ENCODE peak calls at places on chromosomes 11 and 22, in six cellular contexts. H, Q, U, F, T and C are unnamed samples.
A peak's percentile ranks its signal among the peaks of the same experiment; 100 is the strongest.

GRCh38 chr11:24588075-24588474 is 91.2 kb downstream of the LUZP2 start:
- DNase-seq in U (no peak), H (no peak), T (peak; percentile 79), F (no peak), Q (peak; percentile 63), C (no peak)

GRCh38 chr11:35260342-35260985 is 121.5 kb downstream of the CD44 start:
- DNase-seq in F (no peak), Q (peak; percentile 94), T (peak; percentile 96), U (no peak), H (no peak), C (no peak)

GRCh38 chr22:36252754-36253522 is at the start of gene APOL1:
- DNase-seq in Q (peak; percentile 72), U (no peak), H (peak; percentile 12), F (no peak), T (peak; percentile 43), C (no peak)

GRCh38 chr22:48096846-48097665 is 1334.6 kb downstream of the TBC1D22A start:
- DNase-seq in H (peak; percentile 23), U (no peak), Q (no peak), F (no peak), T (no peak), C (no peak)

GRCh38 chr11:18310800-18311340 is 11.1 kb downstream of the HPS5 start:
- DNase-seq in T (no peak), U (no peak), Q (no peak), F (no peak), H (no peak), C (no peak)

GRCh38 chr11:20367313-20367948 is 3.9 kb downstream of the HTATIP2 start:
- DNase-seq in T (peak; percentile 94), H (no peak), Q (peak; percentile 91), F (peak; percentile 46), U (no peak), C (no peak)

GRCh38 chr11:44380009-44380313 is 70.0 kb upstream of the ALX4 start:
- DNase-seq in T (no peak), F (no peak), Q (no peak), U (no peak), H (no peak), C (no peak)

GRCh38 chr11:20544536-20545237 is 54.7 kb upstream of the SLC6A5 start:
- DNase-seq in F (peak; percentile 78), T (no peak), Q (no peak), U (no peak), H (peak; percentile 40), C (no peak)

GRCh38 chr11:67247946-67248550 is 18.2 kb upstream of the GRK2 start:
- DNase-seq in U (no peak), Q (no peak), T (no peak), H (no peak), F (no peak), C (no peak)

GRCh38 chr11:11958403-11958802 is 50.0 kb downstream of the DKK3 start:
- DNase-seq in T (no peak), Q (no peak), H (no peak), F (no peak), U (no peak), C (no peak)

GRCh38 chr22:37555029-37555428 is 5.3 kb upstream of the CDC42EP1 start:
- DNase-seq in H (no peak), Q (no peak), T (no peak), F (no peak), U (no peak), C (no peak)

GRCh38 chr22:37559521-37559900 is 769 bp upstream of the CDC42EP1 start:
- DNase-seq in T (no peak), H (peak; percentile 36), F (peak; percentile 54), U (no peak), Q (no peak), C (no peak)

GRCh38 chr22:37558815-37559214 is 1.5 kb upstream of the CDC42EP1 start:
- DNase-seq in H (peak; percentile 27), U (no peak), Q (no peak), F (no peak), T (no peak), C (no peak)

GRCh38 chr22:37556750-37557149 is 3.5 kb upstream of the CDC42EP1 start:
- DNase-seq in U (peak; percentile 61), H (peak; percentile 60), Q (no peak), T (no peak), F (peak; percentile 83), C (no peak)

DNA sequence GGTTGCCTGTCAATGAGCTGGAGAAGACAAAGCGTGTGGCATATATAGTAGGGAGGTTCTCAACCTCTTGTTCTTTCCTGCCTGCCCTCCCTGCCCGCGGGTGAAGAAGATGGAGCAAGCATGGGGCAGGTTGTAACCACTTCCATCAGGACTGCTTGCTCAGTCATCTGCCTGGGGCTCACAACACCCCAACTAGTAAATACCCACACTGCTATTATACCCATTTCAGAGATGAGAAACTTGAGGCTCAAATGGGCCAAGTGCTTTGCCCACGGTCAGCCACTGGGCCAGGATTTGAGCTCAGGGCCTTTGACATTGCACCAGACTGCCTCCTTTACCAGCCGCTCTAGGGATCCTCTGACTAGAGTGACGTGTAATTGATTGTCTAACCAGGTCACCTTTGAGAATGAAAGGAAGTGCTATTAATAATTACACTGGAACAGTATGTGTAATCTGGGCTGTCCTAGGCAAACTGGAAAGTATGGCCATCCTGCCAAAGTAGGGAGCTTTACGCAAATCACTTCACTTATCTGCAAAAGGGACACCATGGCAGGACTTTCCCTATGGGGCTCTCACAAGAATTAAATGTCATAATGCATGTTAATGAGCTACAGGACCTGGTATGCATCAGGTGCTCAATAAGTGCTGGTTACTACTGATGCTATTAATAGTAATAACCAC is 2.8 kb upstream of the CDC42EP1 start:
- DNase-seq in T (no peak), U (no peak), F (no peak), H (peak; percentile 10), Q (no peak), C (no peak)
- H2AK5ac ChIP-seq in T (peak overlapping the region; percentile 6), U (no peak overlapping the region), F (peak overlapping the region; percentile 12), H (no peak overlapping the region), Q (peak overlapping the region; percentile 84), C (peak overlapping the region; percentile 23)

GRCh38 chr22:49737101-49737551 is 90.5 kb downstream of the BRD1 start:
- DNase-seq in T (no peak), Q (no peak), U (no peak), H (no peak), F (no peak), C (no peak)

GRCh38 chr22:49738566-49738965 is 89.1 kb downstream of the BRD1 start:
- DNase-seq in T (no peak), H (no peak), F (no peak), U (no peak), Q (no peak), C (no peak)

GRCh38 chr22:49738006-49738405 is 89.7 kb downstream of the BRD1 start:
- DNase-seq in U (no peak), Q (no peak), F (no peak), T (no peak), H (no peak), C (no peak)

GRCh38 chr22:49740242-49740641 is 87.4 kb downstream of the BRD1 start:
- DNase-seq in T (no peak), H (no peak), U (no peak), Q (no peak), F (no peak), C (no peak)

GRCh38 chr22:49739138-49739537 is 88.5 kb downstream of the BRD1 start:
- DNase-seq in T (no peak), Q (no peak), H (no peak), U (no peak), F (no peak), C (no peak)
- H2BK15ac ChIP-seq in T (no peak overlapping the region), Q (no peak overlapping the region), H (no peak overlapping the region), U (no peak overlapping the region), F (no peak overlapping the region), C (no peak overlapping the region)

GRCh38 chr11:131854391-131854790 is 484.0 kb downstream of the NTM start:
- DNase-seq in F (no peak), U (no peak), H (no peak), Q (no peak), T (no peak), C (no peak)

GRCh38 chr11:131858495-131858894 is 488.1 kb downstream of the NTM start:
- DNase-seq in H (no peak), Q (no peak), U (no peak), F (no peak), T (no peak), C (no peak)

GRCh38 chr11:131852757-131853156 is 482.3 kb downstream of the NTM start:
- DNase-seq in Q (no peak), T (no peak), F (no peak), U (no peak), H (no peak), C (no peak)

GRCh38 chr11:131851951-131852350 is 481.5 kb downstream of the NTM start:
- DNase-seq in Q (no peak), U (no peak), T (no peak), F (no peak), H (no peak), C (no peak)

GRCh38 chr11:131855320-131855719 is 484.9 kb downstream of the NTM start:
- DNase-seq in H (no peak), F (no peak), Q (no peak), T (no peak), U (no peak), C (no peak)
- H3K4ac ChIP-seq in H (no peak overlapping the region), F (no peak overlapping the region), Q (no peak overlapping the region), T (no peak overlapping the region), U (no peak overlapping the region), C (no peak overlapping the region)

DNA sequence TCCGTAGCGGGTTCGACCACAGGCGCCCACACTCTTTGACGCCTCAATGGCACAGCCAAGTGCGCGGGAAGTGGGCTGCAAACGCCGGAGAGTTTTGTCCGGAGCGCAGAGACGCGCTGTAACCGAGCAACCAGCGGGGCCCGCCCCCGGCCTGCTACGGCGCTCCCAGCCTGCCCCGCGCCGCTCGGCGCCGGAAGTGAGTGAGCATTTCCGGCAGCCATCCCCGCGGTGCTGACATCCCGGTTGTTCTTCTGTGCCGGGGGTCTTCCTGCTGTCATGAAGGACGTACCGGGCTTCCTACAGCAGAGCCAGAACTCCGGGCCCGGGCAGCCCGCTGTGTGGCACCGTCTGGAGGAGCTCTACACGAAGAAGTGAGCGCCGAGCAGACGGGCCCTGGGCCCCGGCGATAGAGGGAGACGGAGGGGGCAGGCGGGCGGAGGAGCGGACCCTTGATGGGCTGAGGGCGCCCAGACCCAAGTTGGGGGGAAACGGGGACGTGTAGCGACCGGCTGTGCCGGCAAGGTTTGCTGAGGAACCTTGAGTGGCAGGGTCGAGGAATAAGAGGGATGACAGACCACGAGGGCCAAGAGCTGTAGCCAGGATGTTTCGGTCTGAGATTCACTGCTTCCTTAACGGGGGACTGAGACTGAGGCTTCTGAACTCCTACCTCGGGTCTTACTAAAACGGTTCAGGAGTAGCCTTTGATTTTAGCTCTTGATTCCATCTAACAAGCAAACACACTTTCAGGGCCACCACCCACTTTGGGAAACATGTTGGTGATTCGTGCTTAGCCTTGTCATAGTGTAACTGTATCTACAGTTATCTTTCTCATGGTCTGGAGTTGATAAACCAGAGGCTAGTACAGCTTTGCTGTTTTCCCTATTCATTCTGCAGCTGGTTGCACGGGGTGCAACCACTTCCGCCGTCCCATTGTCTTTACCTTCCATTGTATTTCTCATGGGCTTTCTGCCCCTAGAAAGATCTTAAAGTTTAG is at the start of gene PSMD13:
- DNase-seq in H (peak; percentile 80), F (peak; percentile 89), T (peak; percentile 81), U (peak; percentile 87), Q (peak; percentile 90), C (peak; percentile 81)
- H2AK5ac ChIP-seq in H (no peak within 1 kb of the TSS), F (no peak within 1 kb of the TSS), T (peak within 1 kb of the TSS; percentile 84), U (no peak within 1 kb of the TSS), Q (no peak within 1 kb of the TSS), C (peak within 1 kb of the TSS; percentile 38)

GRCh38 chr11:45410391-45411215 is 124.5 kb upstream of the SYT13 start:
- DNase-seq in H (peak; percentile 59), T (no peak), Q (no peak), U (peak; percentile 54), F (peak; percentile 96), C (no peak)
- H2BK15ac ChIP-seq in H (no peak overlapping the region), T (no peak overlapping the region), Q (no peak overlapping the region), U (peak overlapping the region; percentile 97), F (no peak overlapping the region), C (no peak overlapping the region)

GRCh38 chr11:120337133-120337895 is 1.1 kb downstream of the ARHGEF12 start:
- DNase-seq in F (peak; percentile 57), U (no peak), H (peak; percentile 31), T (no peak), Q (peak; percentile 61), C (peak; percentile 23)
- H3K4ac ChIP-seq in F (no peak overlapping the region), U (no peak overlapping the region), H (no peak overlapping the region), T (peak overlapping the region; percentile 95), Q (peak overlapping the region; percentile 77), C (no peak overlapping the region)